ENCODE peak calls at places on chromosome 1, in eight cellular contexts. One of them, this sample, is unnamed.

GRCh38 chr1:160855181-160855981 is 7.3 kb downstream of the CD244 start:
- DNase-seq in AG10803: no peak
- DNase-seq in CD8-positive, alpha-beta T cell: peak; percentile 72
- DNase-seq in osteocyte: peak; percentile 68
- DNase-seq in retina: no peak
- DNase-seq in CD8-positive, alpha-beta memory T cell: no peak
- DNase-seq in EH: no peak
- DNase-seq in cortex of kidney: no peak
- DNase-seq in this sample: no peak

GRCh38 chr1:205942631-205943159 is 561 bp downstream of the SLC26A9 start:
- DNase-seq in osteocyte: no peak
- DNase-seq in EH: peak; percentile 36
- DNase-seq in CD8-positive, alpha-beta T cell: no peak
- DNase-seq in CD8-positive, alpha-beta memory T cell: no peak
- DNase-seq in AG10803: no peak
- DNase-seq in retina: no peak
- DNase-seq in cortex of kidney: no peak
- DNase-seq in this sample: no peak

GRCh38 chr1:67647036-67647798 is 37.8 kb upstream of the GADD45A start:
- DNase-seq in osteocyte: no peak
- DNase-seq in retina: no peak
- DNase-seq in CD8-positive, alpha-beta T cell: no peak
- DNase-seq in CD8-positive, alpha-beta memory T cell: no peak
- DNase-seq in AG10803: peak; percentile 73
- DNase-seq in EH: peak; percentile 69
- DNase-seq in cortex of kidney: no peak
- DNase-seq in this sample: no peak

GRCh38 chr1:19585507-19585906 is 58.6 kb upstream of the NBL1 start:
- DNase-seq in CD8-positive, alpha-beta memory T cell: no peak
- DNase-seq in retina: no peak
- DNase-seq in CD8-positive, alpha-beta T cell: no peak
- DNase-seq in osteocyte: no peak
- DNase-seq in cortex of kidney: no peak
- DNase-seq in EH: no peak
- DNase-seq in AG10803: no peak
- DNase-seq in this sample: no peak

GRCh38 chr1:19648239-19648638 is 4.1 kb downstream of the NBL1 start:
- DNase-seq in CD8-positive, alpha-beta T cell: no peak
- DNase-seq in cortex of kidney: no peak
- DNase-seq in AG10803: no peak
- DNase-seq in EH: no peak
- DNase-seq in CD8-positive, alpha-beta memory T cell: no peak
- DNase-seq in retina: no peak
- DNase-seq in osteocyte: no peak
- DNase-seq in this sample: no peak

GRCh38 chr1:11337536-11338350 is 64.7 kb downstream of the UBIAD1 start:
- DNase-seq in CD8-positive, alpha-beta T cell: peak; percentile 85
- DNase-seq in EH: peak; percentile 36
- DNase-seq in CD8-positive, alpha-beta memory T cell: peak; percentile 58
- DNase-seq in cortex of kidney: no peak
- DNase-seq in AG10803: no peak
- DNase-seq in retina: peak; percentile 81
- DNase-seq in osteocyte: no peak
- DNase-seq in this sample: no peak

GRCh38 chr1:199931666-199932377 is 95.7 kb upstream of the NR5A2 start:
- DNase-seq in osteocyte: no peak
- DNase-seq in CD8-positive, alpha-beta T cell: no peak
- DNase-seq in CD8-positive, alpha-beta memory T cell: no peak
- DNase-seq in EH: peak; percentile 5
- DNase-seq in retina: no peak
- DNase-seq in cortex of kidney: no peak
- DNase-seq in AG10803: peak; percentile 16
- DNase-seq in this sample: no peak

GRCh38 chr1:110765640-110766335 is 91.0 kb upstream of the KCNA3 start:
- DNase-seq in retina: no peak
- DNase-seq in CD8-positive, alpha-beta memory T cell: peak; percentile 24
- DNase-seq in CD8-positive, alpha-beta T cell: peak; percentile 67
- DNase-seq in cortex of kidney: no peak
- DNase-seq in AG10803: peak; percentile 56
- DNase-seq in EH: peak; percentile 54
- DNase-seq in osteocyte: no peak
- DNase-seq in this sample: no peak

GRCh38 chr1:55580845-55581332 is 365.7 kb upstream of the USP24 start:
- DNase-seq in retina: no peak
- DNase-seq in EH: peak; percentile 97
- DNase-seq in osteocyte: no peak
- DNase-seq in CD8-positive, alpha-beta T cell: no peak
- DNase-seq in cortex of kidney: no peak
- DNase-seq in CD8-positive, alpha-beta memory T cell: no peak
- DNase-seq in AG10803: peak; percentile 93
- DNase-seq in this sample: no peak

GRCh38 chr1:190119683-190120082 is 358.0 kb downstream of the BRINP3 start:
- DNase-seq in osteocyte: no peak
- DNase-seq in cortex of kidney: no peak
- DNase-seq in AG10803: no peak
- DNase-seq in EH: no peak
- DNase-seq in retina: no peak
- DNase-seq in CD8-positive, alpha-beta T cell: no peak
- DNase-seq in CD8-positive, alpha-beta memory T cell: no peak
- DNase-seq in this sample: no peak

GRCh38 chr1:92277105-92277504 is 21.7 kb downstream of the GLMN start:
- DNase-seq in cortex of kidney: no peak
- DNase-seq in AG10803: peak; percentile 40
- DNase-seq in CD8-positive, alpha-beta T cell: no peak
- DNase-seq in CD8-positive, alpha-beta memory T cell: no peak
- DNase-seq in retina: no peak
- DNase-seq in EH: peak; percentile 81
- DNase-seq in osteocyte: no peak
- DNase-seq in this sample: no peak

GRCh38 chr1:201506092-201506491 is 831 bp downstream of the CSRP1 start:
- DNase-seq in AG10803: no peak
- DNase-seq in CD8-positive, alpha-beta T cell: no peak
- DNase-seq in cortex of kidney: no peak
- DNase-seq in EH: no peak
- DNase-seq in retina: no peak
- DNase-seq in CD8-positive, alpha-beta memory T cell: no peak
- DNase-seq in osteocyte: no peak
- DNase-seq in this sample: no peak

GRCh38 chr1:53508991-53509663 is 49.9 kb downstream of the DMRTB1 start:
- DNase-seq in AG10803: peak; percentile 25
- DNase-seq in cortex of kidney: no peak
- DNase-seq in retina: no peak
- DNase-seq in osteocyte: no peak
- DNase-seq in CD8-positive, alpha-beta memory T cell: no peak
- DNase-seq in EH: peak; percentile 53
- DNase-seq in CD8-positive, alpha-beta T cell: no peak
- DNase-seq in this sample: no peak

GRCh38 chr1:67307251-67308060 is at the start of gene IL12RB2:
- DNase-seq in CD8-positive, alpha-beta T cell: peak; percentile 56
- DNase-seq in AG10803: no peak
- DNase-seq in EH: no peak
- DNase-seq in CD8-positive, alpha-beta memory T cell: no peak
- DNase-seq in retina: peak; percentile 61
- DNase-seq in cortex of kidney: no peak
- DNase-seq in osteocyte: no peak
- DNase-seq in this sample: no peak

GRCh38 chr1:159581422-159581821 is 6.2 kb upstream of the APCS start:
- DNase-seq in CD8-positive, alpha-beta T cell: no peak
- DNase-seq in AG10803: no peak
- DNase-seq in osteocyte: no peak
- DNase-seq in cortex of kidney: no peak
- DNase-seq in EH: no peak
- DNase-seq in retina: no peak
- DNase-seq in CD8-positive, alpha-beta memory T cell: no peak
- DNase-seq in this sample: no peak

GRCh38 chr1:176206006-176206960 is 803 bp downstream of the COP1 start:
- DNase-seq in AG10803: peak; percentile 44
- DNase-seq in cortex of kidney: no peak
- DNase-seq in retina: no peak
- DNase-seq in osteocyte: no peak
- DNase-seq in CD8-positive, alpha-beta T cell: no peak
- DNase-seq in EH: peak; percentile 57
- DNase-seq in CD8-positive, alpha-beta memory T cell: no peak
- DNase-seq in this sample: peak; percentile 56

GRCh38 chr1:231272173-231272572 is 31.2 kb downstream of the GNPAT start:
- DNase-seq in cortex of kidney: no peak
- DNase-seq in AG10803: no peak
- DNase-seq in CD8-positive, alpha-beta memory T cell: no peak
- DNase-seq in osteocyte: no peak
- DNase-seq in EH: no peak
- DNase-seq in retina: no peak
- DNase-seq in CD8-positive, alpha-beta T cell: no peak
- DNase-seq in this sample: no peak

GRCh38 chr1:100835866-100836842 is 58.5 kb downstream of the EXTL2 start:
- DNase-seq in AG10803: peak; percentile 9
- DNase-seq in EH: peak; percentile 33
- DNase-seq in CD8-positive, alpha-beta T cell: no peak
- DNase-seq in osteocyte: no peak
- DNase-seq in CD8-positive, alpha-beta memory T cell: no peak
- DNase-seq in cortex of kidney: no peak
- DNase-seq in retina: no peak
- DNase-seq in this sample: no peak

GRCh38 chr1:20325844-20326323 is 35.2 kb downstream of the VWA5B1 start:
- DNase-seq in cortex of kidney: no peak
- DNase-seq in osteocyte: no peak
- DNase-seq in EH: no peak
- DNase-seq in CD8-positive, alpha-beta memory T cell: no peak
- DNase-seq in CD8-positive, alpha-beta T cell: no peak
- DNase-seq in retina: no peak
- DNase-seq in AG10803: no peak
- DNase-seq in this sample: no peak